ENCODE peak calls at places on chromosomes 1 and 21, in four cellular contexts. A is A549, T is K562, O is HepG2. R is an unnamed sample.

GRCh38 chr1:91732291-91732953 is 153.5 kb downstream of the TGFBR3 start:
- DNase-seq in A (peak), T (peak), O (no peak), R (no peak)

GRCh38 chr1:68112835-68113243 is 62.4 kb upstream of the DIRAS3 start:
- DNase-seq in A (peak), T (no peak), O (no peak), R (no peak)

GRCh38 chr1:42957880-42958487 is 684 bp downstream of the SLC2A1 start:
- DNase-seq in A (peak), T (peak), O (no peak), R (peak)

GRCh38 chr21:37582613-37583012 is 216.0 kb downstream of the DYRK1A start:
- DNase-seq in A (peak), T (peak), O (peak), R (no peak)

GRCh38 chr1:177077734-177078489 is 86.6 kb downstream of the ASTN1 start:
- DNase-seq in A (no peak), T (no peak), O (no peak), R (no peak)

GRCh38 chr1:116299248-116299647 is 73.8 kb upstream of the ATP1A1 start:
- DNase-seq in A (no peak), T (no peak), O (no peak), R (no peak)

GRCh38 chr21:42093991-42094417 is 22.9 kb downstream of the UMODL1 start:
- DNase-seq in A (no peak), T (no peak), O (peak), R (no peak)

GRCh38 chr1:106954830-106955229 is 101.6 kb upstream of the PRMT6 start:
- DNase-seq in A (no peak), T (no peak), O (no peak), R (no peak)

GRCh38 chr1:77966291-77966690 is 12.6 kb downstream of the FUBP1 start:
- DNase-seq in A (no peak), T (no peak), O (no peak), R (no peak)

GRCh38 chr21:32702702-32703101 is 25.1 kb downstream of the SYNJ1 start:
- DNase-seq in A (peak), T (no peak), O (no peak), R (no peak)

GRCh38 chr1:92447976-92448375 is 38.7 kb downstream of the GFI1 start:
- DNase-seq in A (no peak), T (no peak), O (no peak), R (no peak)

GRCh38 chr1:25744140-25744581 is 55.8 kb upstream of the SELENON start:
- DNase-seq in A (peak), T (no peak), O (no peak), R (peak)
- TF ChIP-seq NR3C1 in A (no peak), T (no peak), O (no peak), R (no peak)

GRCh38 chr1:18278953-18279712 is 171.5 kb downstream of the IGSF21 start:
- DNase-seq in A (no peak), T (no peak), O (no peak), R (peak)
- TF ChIP-seq NR3C1 in A (no peak), T (no peak), O (no peak), R (no peak)

GRCh38 chr21:45279446-45280177 is 8.1 kb downstream of the POFUT2 start:
- DNase-seq in A (no peak), T (no peak), O (no peak), R (peak)

GRCh38 chr21:45280178-45280821 is 7.4 kb downstream of the POFUT2 start:
- DNase-seq in A (no peak), T (no peak), O (no peak), R (peak)

GRCh38 chr21:45277101-45278045 is 10.3 kb downstream of the POFUT2 start:
- DNase-seq in A (no peak), T (no peak), O (no peak), R (peak)

GRCh38 chr21:45276620-45277019 is 11.1 kb downstream of the POFUT2 start:
- DNase-seq in A (no peak), T (no peak), O (no peak), R (peak)

DNA sequence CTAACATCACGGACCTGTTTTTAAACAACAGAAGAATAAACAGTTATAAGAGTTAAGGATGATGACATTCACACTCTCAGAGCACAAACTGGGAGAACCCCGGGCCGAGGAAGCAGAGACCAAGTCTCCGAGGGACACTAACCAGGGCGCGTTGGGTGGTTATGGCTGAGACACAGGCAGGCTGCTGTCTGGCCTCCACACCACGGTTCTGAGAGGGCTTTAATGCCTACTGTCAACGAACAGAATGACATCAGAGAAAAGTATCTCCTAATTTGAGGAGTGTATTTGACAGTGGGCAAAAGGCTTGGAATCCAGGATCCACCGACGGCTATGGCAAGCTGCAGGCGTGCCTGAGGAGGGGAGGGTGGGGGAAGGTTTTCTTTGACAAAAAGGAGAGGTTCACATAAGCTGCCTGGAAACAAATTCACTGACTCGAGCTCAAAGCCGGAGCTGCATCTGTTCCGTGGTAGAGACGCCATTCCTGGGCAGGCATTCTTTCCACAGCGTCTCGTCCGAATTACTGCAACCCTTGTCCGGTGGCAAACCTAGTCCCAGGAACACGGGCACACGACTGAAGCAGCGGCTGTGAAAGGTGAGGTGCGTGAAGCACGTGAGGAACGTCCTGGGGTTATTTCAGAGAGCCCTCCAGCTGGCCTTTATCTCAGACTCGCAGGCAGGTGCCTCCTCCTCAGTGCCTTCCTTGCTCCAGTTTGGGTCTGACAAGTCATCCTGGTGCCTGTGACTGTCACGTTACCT is 9.4 kb downstream of the POFUT2 start:
- DNase-seq in A (no peak), T (no peak), O (no peak), R (no peak)
- TF ChIP-seq NR3C1 in A (no peak), T (no peak), O (no peak), R (no peak)

GRCh38 chr1:10903826-10904225 is 107.4 kb upstream of the CASZ1 start:
- DNase-seq in A (no peak), T (no peak), O (no peak), R (no peak)
- TF ChIP-seq NR3C1 in A (no peak), T (no peak), O (no peak), R (no peak)

DNA sequence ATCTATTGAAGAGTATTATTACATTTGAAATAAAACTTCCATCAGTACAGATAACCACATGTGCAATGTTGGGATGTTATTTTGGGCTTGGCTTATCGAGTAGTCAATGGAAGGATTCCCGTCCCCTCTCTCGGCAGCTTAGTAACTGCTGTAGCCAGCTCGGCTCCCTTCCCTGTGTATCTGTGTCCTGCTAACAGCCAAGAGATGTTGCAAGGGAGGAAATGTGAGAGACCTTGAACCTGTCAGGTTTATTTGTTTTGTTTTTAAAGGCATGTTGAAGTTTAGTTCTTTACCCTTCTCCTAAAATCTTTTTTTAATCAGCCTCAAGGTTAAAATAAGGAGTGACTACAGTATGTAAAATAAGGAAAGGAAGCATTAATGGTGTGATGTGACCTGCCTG is 13.6 kb upstream of the TARS2 start:
- DNase-seq in A (no peak), T (no peak), O (peak), R (no peak)
- TF ChIP-seq NR3C1 in A (no peak), T (no peak), O (no peak), R (no peak)

GRCh38 chr1:61452354-61452990 is 272.5 kb downstream of the TM2D1 start:
- DNase-seq in A (no peak), T (no peak), O (no peak), R (no peak)
- TF ChIP-seq NR3C1 in A (no peak), T (no peak), O (no peak), R (no peak)

GRCh38 chr1:151721788-151722510 is 627 bp downstream of the RIIAD1 start:
- DNase-seq in A (no peak), T (no peak), O (no peak), R (no peak)
- TF ChIP-seq NR3C1 in A (no peak), T (no peak), O (no peak), R (no peak)

DNA sequence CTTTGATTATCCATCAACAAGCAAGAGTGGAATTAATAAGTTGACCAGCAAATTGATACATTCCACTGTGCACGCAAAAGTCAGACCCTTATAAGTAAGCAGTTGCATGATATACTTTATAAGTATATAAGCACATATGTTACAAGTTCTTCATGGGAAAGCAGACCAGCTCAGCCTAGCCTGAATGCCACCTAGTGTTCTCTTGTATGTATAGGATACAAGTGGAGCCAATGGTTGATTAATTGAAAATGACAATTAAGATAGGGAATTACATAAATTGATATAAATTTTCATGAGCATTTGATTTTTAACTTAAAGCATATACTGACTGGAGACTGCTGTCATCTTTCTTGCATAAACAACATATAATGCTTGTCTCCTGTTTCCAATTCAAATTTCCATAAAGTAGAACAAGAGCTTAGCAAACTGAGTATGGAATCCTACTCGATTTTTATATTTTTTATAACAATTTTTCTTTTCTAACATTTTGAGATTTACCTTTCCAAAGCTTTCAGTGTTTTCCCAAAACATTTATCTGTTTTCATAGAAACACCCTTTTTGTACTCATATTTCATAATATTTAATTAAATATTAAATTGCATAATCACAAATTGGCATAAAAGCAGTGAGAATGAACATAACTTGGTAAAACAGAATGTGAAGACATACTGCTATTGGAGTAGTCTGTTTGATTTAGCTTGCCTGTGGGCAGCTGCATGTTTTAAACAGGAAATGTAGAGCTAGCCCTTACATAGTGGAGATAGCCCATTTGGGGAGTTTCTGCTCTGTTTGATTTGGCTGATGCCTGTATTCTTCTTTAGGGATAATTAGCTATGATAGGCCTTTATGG is 62.8 kb downstream of the MAGI3 start:
- DNase-seq in A (peak), T (peak), O (peak), R (peak)
- TF ChIP-seq NR3C1 in A (no peak), T (no peak), O (no peak), R (no peak)

GRCh38 chr1:172003766-172004530 is 162.7 kb downstream of the DNM3 start:
- DNase-seq in A (no peak), T (no peak), O (no peak), R (no peak)

GRCh38 chr1:172004671-172005070 is 163.4 kb downstream of the DNM3 start:
- DNase-seq in A (no peak), T (no peak), O (no peak), R (no peak)

GRCh38 chr1:172005856-172006255 is 164.6 kb downstream of the DNM3 start:
- DNase-seq in A (peak), T (no peak), O (peak), R (no peak)

GRCh38 chr1:171999756-172000155 is 158.5 kb downstream of the DNM3 start:
- DNase-seq in A (no peak), T (no peak), O (no peak), R (no peak)

DNA sequence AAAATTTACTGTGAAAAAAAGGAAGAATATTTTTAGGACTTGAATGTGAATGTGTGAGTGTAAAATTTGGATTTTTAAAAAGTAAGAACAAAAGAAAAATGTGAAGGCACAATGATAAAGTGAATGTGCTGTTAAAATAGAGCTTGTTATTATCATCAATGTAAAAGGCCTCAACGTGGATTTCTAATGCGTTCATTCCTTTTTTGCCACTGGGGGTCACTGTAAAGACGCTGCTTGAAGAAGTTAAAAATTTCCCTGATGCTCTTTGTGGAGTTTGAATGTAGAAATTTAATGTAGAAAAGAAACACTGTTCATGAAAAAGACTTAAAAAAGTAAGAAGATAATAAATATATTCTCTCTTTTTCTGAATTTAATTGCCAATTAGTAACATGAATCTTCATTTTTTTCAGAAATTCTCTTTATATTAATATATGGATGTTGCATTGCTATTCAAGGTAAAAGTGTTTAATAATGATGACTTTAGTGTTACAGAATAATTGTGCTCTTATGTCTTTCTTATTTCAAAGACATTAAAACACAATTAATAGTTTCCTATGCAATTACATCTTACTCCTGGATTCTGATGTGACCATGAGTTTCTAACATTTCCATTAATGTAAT is 161.5 kb downstream of the DNM3 start:
- DNase-seq in A (peak), T (peak), O (peak), R (no peak)
- TF ChIP-seq NR3C1 in A (no peak), T (no peak), O (no peak), R (no peak)

GRCh38 chr1:237901284-237901870 is 10.7 kb upstream of the ZP4 start:
- DNase-seq in A (peak), T (peak), O (peak), R (peak)
- TF ChIP-seq NR3C1 in A (no peak), T (no peak), O (no peak), R (no peak)

R was measured in WTC11.